ENCODE peak calls at places on chromosomes 3 and 15, in six cellular contexts. One of them, this sample, is unnamed.

GRCh38 chr3:190877925-190878324 is 15.4 kb upstream of the GMNC start:
- DNase-seq in GM23248: no peak
- DNase-seq in GM23338: peak; percentile 41
- DNase-seq in HepG2: no peak
- DNase-seq in GM12878: no peak
- DNase-seq in astrocyte: no peak
- DNase-seq in this sample: no peak

GRCh38 chr15:68700395-68701123 is 120.1 kb downstream of the ANP32A start:
- DNase-seq in GM23248: peak; percentile 80
- DNase-seq in GM23338: peak; percentile 59
- DNase-seq in HepG2: no peak
- DNase-seq in GM12878: no peak
- DNase-seq in astrocyte: peak; percentile 65
- DNase-seq in this sample: peak; percentile 8

GRCh38 chr3:197835509-197835908 is 44.5 kb downstream of the LRCH3 start:
- DNase-seq in GM23248: no peak
- DNase-seq in GM23338: no peak
- DNase-seq in HepG2: no peak
- DNase-seq in GM12878: no peak
- DNase-seq in astrocyte: no peak
- DNase-seq in this sample: no peak

GRCh38 chr3:97278506-97278905 is 464.1 kb downstream of the EPHA6 start:
- DNase-seq in GM23248: no peak
- DNase-seq in GM23338: peak; percentile 7
- DNase-seq in HepG2: peak; percentile 4
- DNase-seq in GM12878: no peak
- DNase-seq in astrocyte: no peak
- DNase-seq in this sample: no peak

GRCh38 chr3:120438971-120439370 is 11.8 kb downstream of the FSTL1 start:
- DNase-seq in GM23248: peak; percentile 85
- DNase-seq in GM23338: no peak
- DNase-seq in HepG2: no peak
- DNase-seq in GM12878: no peak
- DNase-seq in astrocyte: peak; percentile 86
- DNase-seq in this sample: no peak

GRCh38 chr3:196572389-196572788 is 3.9 kb downstream of the FBXO45 start:
- DNase-seq in GM23248: no peak
- DNase-seq in GM23338: no peak
- DNase-seq in HepG2: no peak
- DNase-seq in GM12878: no peak
- DNase-seq in astrocyte: no peak
- DNase-seq in this sample: no peak

GRCh38 chr3:44069276-44069675 is 172.4 kb upstream of the TOPAZ1 start:
- DNase-seq in GM23248: no peak
- DNase-seq in GM23338: no peak
- DNase-seq in HepG2: no peak
- DNase-seq in GM12878: no peak
- DNase-seq in astrocyte: no peak
- DNase-seq in this sample: no peak

GRCh38 chr15:38224486-38224885 is 28.1 kb upstream of the SPRED1 start:
- DNase-seq in GM23248: no peak
- DNase-seq in GM23338: no peak
- DNase-seq in HepG2: no peak
- DNase-seq in GM12878: no peak
- DNase-seq in astrocyte: no peak
- DNase-seq in this sample: no peak

GRCh38 chr15:74129411-74130088 is 836 bp upstream of the ISLR2 start:
- DNase-seq in GM23248: peak; percentile 40
- DNase-seq in GM23338: peak; percentile 74
- DNase-seq in HepG2: no peak
- DNase-seq in GM12878: no peak
- DNase-seq in astrocyte: no peak
- DNase-seq in this sample: no peak

GRCh38 chr3:71872256-71872655 is 87.3 kb upstream of the PROK2 start:
- DNase-seq in GM23248: no peak
- DNase-seq in GM23338: no peak
- DNase-seq in HepG2: no peak
- DNase-seq in GM12878: no peak
- DNase-seq in astrocyte: no peak
- DNase-seq in this sample: no peak

GRCh38 chr3:148698190-148698806 is 595 bp downstream of the AGTR1 start:
- DNase-seq in GM23248: peak; percentile 49
- DNase-seq in GM23338: peak; percentile 20
- DNase-seq in HepG2: no peak
- DNase-seq in GM12878: no peak
- DNase-seq in astrocyte: no peak
- DNase-seq in this sample: no peak
- TF ChIP-seq EZH2 in GM23248: no peak
- TF ChIP-seq EZH2 in GM23338: no peak
- TF ChIP-seq EZH2 in HepG2: no peak
- TF ChIP-seq EZH2 in GM12878: no peak
- TF ChIP-seq EZH2 in astrocyte: no peak
- TF ChIP-seq EZH2 in this sample: no peak

GRCh38 chr15:88804257-88804656 is 1.0 kb downstream of the ACAN start:
- DNase-seq in GM23248: no peak
- DNase-seq in GM23338: no peak
- DNase-seq in HepG2: no peak
- DNase-seq in GM12878: no peak
- DNase-seq in astrocyte: no peak
- DNase-seq in this sample: no peak

GRCh38 chr15:88803241-88803919 is at the start of gene ACAN:
- DNase-seq in GM23248: no peak
- DNase-seq in GM23338: peak; percentile 77
- DNase-seq in HepG2: no peak
- DNase-seq in GM12878: no peak
- DNase-seq in astrocyte: no peak
- DNase-seq in this sample: no peak

GRCh38 chr15:88802991-88803240 is 320 bp upstream of the ACAN start:
- DNase-seq in GM23248: peak; percentile 10
- DNase-seq in GM23338: no peak
- DNase-seq in HepG2: no peak
- DNase-seq in GM12878: no peak
- DNase-seq in astrocyte: no peak
- DNase-seq in this sample: no peak

GRCh38 chr15:88803920-88804247 is 648 bp downstream of the ACAN start:
- DNase-seq in GM23248: no peak
- DNase-seq in GM23338: peak; percentile 70
- DNase-seq in HepG2: no peak
- DNase-seq in GM12878: no peak
- DNase-seq in astrocyte: no peak
- DNase-seq in this sample: no peak

DNA sequence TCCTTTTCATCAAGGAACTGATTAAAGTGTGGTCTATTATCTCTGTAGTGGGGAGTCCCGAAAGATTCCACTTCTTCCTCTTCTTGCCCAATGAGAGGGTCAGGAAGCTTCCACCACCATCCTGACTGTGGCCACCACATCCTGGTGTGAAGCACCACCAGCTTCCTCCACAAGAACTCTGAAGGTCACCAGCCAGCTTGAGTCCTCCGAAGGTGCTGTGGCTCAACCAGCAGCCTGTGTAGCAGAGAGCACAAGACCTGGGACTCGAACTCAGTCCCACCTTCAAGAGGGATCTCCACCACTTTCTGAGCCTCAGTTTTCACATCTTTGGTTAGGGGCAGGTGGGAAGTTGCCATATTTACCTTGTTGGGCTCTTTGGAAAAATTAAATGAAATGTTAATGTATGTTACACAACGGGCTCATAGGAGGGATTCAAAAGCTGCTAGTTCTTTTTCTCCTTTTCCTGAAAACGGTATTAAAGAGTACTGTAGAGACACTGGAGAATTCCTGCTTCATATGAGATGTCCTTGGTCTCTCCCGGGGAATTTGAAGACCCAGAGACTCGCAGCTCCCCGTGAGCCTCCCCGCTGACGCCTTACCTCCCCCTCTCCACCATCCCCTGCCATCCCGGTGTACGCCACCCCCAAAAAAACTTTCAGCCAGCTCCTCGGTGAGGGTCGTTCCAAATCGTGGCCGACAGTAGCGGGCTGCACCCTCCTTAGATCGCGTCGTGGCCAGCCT is 816 bp upstream of the ACAN start:
- DNase-seq in GM23248: no peak
- DNase-seq in GM23338: no peak
- DNase-seq in HepG2: no peak
- DNase-seq in GM12878: no peak
- DNase-seq in astrocyte: no peak
- DNase-seq in this sample: no peak
- TF ChIP-seq EZH2 in GM23248: peak; percentile 75
- TF ChIP-seq EZH2 in GM23338: peak; percentile 70
- TF ChIP-seq EZH2 in HepG2: peak; percentile 53
- TF ChIP-seq EZH2 in GM12878: no peak
- TF ChIP-seq EZH2 in astrocyte: no peak
- TF ChIP-seq EZH2 in this sample: peak; percentile 73

GRCh38 chr15:99558084-99558483 is 7.7 kb upstream of the MEF2A start:
- DNase-seq in GM23248: no peak
- DNase-seq in GM23338: no peak
- DNase-seq in HepG2: no peak
- DNase-seq in GM12878: no peak
- DNase-seq in astrocyte: no peak
- DNase-seq in this sample: no peak
- TF ChIP-seq EZH2 in GM23248: no peak
- TF ChIP-seq EZH2 in GM23338: no peak
- TF ChIP-seq EZH2 in HepG2: no peak
- TF ChIP-seq EZH2 in GM12878: no peak
- TF ChIP-seq EZH2 in astrocyte: no peak
- TF ChIP-seq EZH2 in this sample: no peak

GRCh38 chr15:98514034-98514622 is 134.2 kb upstream of the IGF1R start:
- DNase-seq in GM23248: no peak
- DNase-seq in GM23338: no peak
- DNase-seq in HepG2: no peak
- DNase-seq in GM12878: no peak
- DNase-seq in astrocyte: no peak
- DNase-seq in this sample: no peak
- TF ChIP-seq EZH2 in GM23248: no peak
- TF ChIP-seq EZH2 in GM23338: no peak
- TF ChIP-seq EZH2 in HepG2: no peak
- TF ChIP-seq EZH2 in GM12878: no peak
- TF ChIP-seq EZH2 in astrocyte: no peak
- TF ChIP-seq EZH2 in this sample: no peak